ENCODE peak calls at places on chromosomes 5 and 9, in seven cellular contexts. One of them, this sample, is unnamed.
A peak's percentile ranks its signal among the peaks of the same experiment; 100 is the strongest.

GRCh38 chr5:17127743-17128231 is 89.6 kb upstream of the BASP1 start:
- DNase-seq in AG04449: peak; percentile 78
- DNase-seq in SHP77: no peak
- DNase-seq in progenitor cell of endocrine pancreas: no peak
- DNase-seq in DND-41: no peak
- DNase-seq in AG10803: peak; percentile 80
- DNase-seq in neuronal stem cell: no peak
- DNase-seq in this sample: no peak

GRCh38 chr9:86730165-86730928 is 217.0 kb downstream of the GAS1 start:
- DNase-seq in DND-41: no peak
- DNase-seq in neuronal stem cell: no peak
- DNase-seq in progenitor cell of endocrine pancreas: no peak
- DNase-seq in AG10803: no peak
- DNase-seq in AG04449: no peak
- DNase-seq in SHP77: no peak
- DNase-seq in this sample: no peak

GRCh38 chr5:55853818-55854217 is 2.7 kb downstream of the IL31RA start:
- DNase-seq in DND-41: no peak
- DNase-seq in AG04449: peak; percentile 19
- DNase-seq in neuronal stem cell: no peak
- DNase-seq in SHP77: no peak
- DNase-seq in progenitor cell of endocrine pancreas: no peak
- DNase-seq in AG10803: peak; percentile 57
- DNase-seq in this sample: no peak

GRCh38 chr5:29879401-29879800 is 1314.1 kb upstream of the CDH6 start:
- DNase-seq in AG04449: no peak
- DNase-seq in SHP77: no peak
- DNase-seq in DND-41: no peak
- DNase-seq in neuronal stem cell: no peak
- DNase-seq in AG10803: no peak
- DNase-seq in progenitor cell of endocrine pancreas: no peak
- DNase-seq in this sample: no peak

GRCh38 chr5:32604800-32605765 is 19.7 kb downstream of the SUB1 start:
- DNase-seq in neuronal stem cell: no peak
- DNase-seq in AG10803: no peak
- DNase-seq in AG04449: no peak
- DNase-seq in SHP77: no peak
- DNase-seq in DND-41: no peak
- DNase-seq in progenitor cell of endocrine pancreas: no peak
- DNase-seq in this sample: no peak

GRCh38 chr5:129245489-129245888 is 150.9 kb downstream of the ISOC1 start:
- DNase-seq in AG10803: no peak
- DNase-seq in progenitor cell of endocrine pancreas: no peak
- DNase-seq in AG04449: no peak
- DNase-seq in SHP77: no peak
- DNase-seq in DND-41: no peak
- DNase-seq in neuronal stem cell: no peak
- DNase-seq in this sample: no peak

GRCh38 chr5:78984020-78984610 is 995 bp downstream of the ARSB start:
- DNase-seq in DND-41: no peak
- DNase-seq in SHP77: no peak
- DNase-seq in AG10803: peak; percentile 17
- DNase-seq in AG04449: no peak
- DNase-seq in neuronal stem cell: peak; percentile 42
- DNase-seq in progenitor cell of endocrine pancreas: no peak
- DNase-seq in this sample: peak; percentile 46

GRCh38 chr5:33824516-33825195 is 67.1 kb downstream of the ADAMTS12 start:
- DNase-seq in progenitor cell of endocrine pancreas: no peak
- DNase-seq in neuronal stem cell: no peak
- DNase-seq in AG04449: peak; percentile 82
- DNase-seq in AG10803: peak; percentile 98
- DNase-seq in SHP77: no peak
- DNase-seq in DND-41: no peak
- DNase-seq in this sample: no peak

GRCh38 chr5:26942481-26942880 is 95.9 kb downstream of the CDH9 start:
- DNase-seq in progenitor cell of endocrine pancreas: no peak
- DNase-seq in AG04449: no peak
- DNase-seq in AG10803: no peak
- DNase-seq in DND-41: no peak
- DNase-seq in neuronal stem cell: no peak
- DNase-seq in SHP77: no peak
- DNase-seq in this sample: no peak

GRCh38 chr9:311837-312236 is 97.2 kb downstream of the DOCK8 start:
- DNase-seq in progenitor cell of endocrine pancreas: no peak
- DNase-seq in AG10803: no peak
- DNase-seq in neuronal stem cell: no peak
- DNase-seq in AG04449: no peak
- DNase-seq in SHP77: no peak
- DNase-seq in DND-41: no peak
- DNase-seq in this sample: no peak

GRCh38 chr5:146340260-146341081 is 1.8 kb downstream of the POU4F3 start:
- DNase-seq in progenitor cell of endocrine pancreas: peak; percentile 70
- DNase-seq in SHP77: no peak
- DNase-seq in AG04449: no peak
- DNase-seq in AG10803: peak; percentile 48
- DNase-seq in neuronal stem cell: peak; percentile 81
- DNase-seq in DND-41: peak; percentile 57
- DNase-seq in this sample: no peak

GRCh38 chr9:124011460-124012301 is at the start of gene LHX2:
- DNase-seq in DND-41: no peak
- DNase-seq in AG04449: peak; percentile 16
- DNase-seq in neuronal stem cell: peak; percentile 96
- DNase-seq in AG10803: peak; percentile 71
- DNase-seq in progenitor cell of endocrine pancreas: no peak
- DNase-seq in SHP77: peak; percentile 89
- DNase-seq in this sample: peak; percentile 88

GRCh38 chr9:36864491-36865410 is 169.3 kb downstream of the PAX5 start:
- DNase-seq in neuronal stem cell: peak; percentile 42
- DNase-seq in SHP77: no peak
- DNase-seq in progenitor cell of endocrine pancreas: no peak
- DNase-seq in DND-41: no peak
- DNase-seq in AG04449: no peak
- DNase-seq in AG10803: no peak
- DNase-seq in this sample: no peak

GRCh38 chr5:82274343-82275266 is 3.5 kb downstream of the RPS23 start:
- DNase-seq in AG04449: no peak
- DNase-seq in progenitor cell of endocrine pancreas: no peak
- DNase-seq in neuronal stem cell: no peak
- DNase-seq in AG10803: no peak
- DNase-seq in SHP77: no peak
- DNase-seq in DND-41: peak; percentile 41
- DNase-seq in this sample: no peak

GRCh38 chr9:6715755-6716643 is 41.8 kb upstream of the KDM4C start:
- DNase-seq in AG10803: peak; percentile 7
- DNase-seq in neuronal stem cell: no peak
- DNase-seq in progenitor cell of endocrine pancreas: peak; percentile 10
- DNase-seq in DND-41: no peak
- DNase-seq in SHP77: no peak
- DNase-seq in AG04449: no peak
- DNase-seq in this sample: peak; percentile 79

GRCh38 chr9:96242829-96243228 is 59.1 kb downstream of the HSD17B3 start:
- DNase-seq in AG10803: no peak
- DNase-seq in progenitor cell of endocrine pancreas: no peak
- DNase-seq in neuronal stem cell: no peak
- DNase-seq in SHP77: no peak
- DNase-seq in AG04449: no peak
- DNase-seq in DND-41: no peak
- DNase-seq in this sample: no peak

GRCh38 chr5:146717951-146718350 is 160.6 kb downstream of the PPP2R2B start:
- DNase-seq in neuronal stem cell: no peak
- DNase-seq in SHP77: no peak
- DNase-seq in DND-41: no peak
- DNase-seq in AG10803: no peak
- DNase-seq in progenitor cell of endocrine pancreas: no peak
- DNase-seq in AG04449: no peak
- DNase-seq in this sample: no peak

GRCh38 chr9:88803551-88804288 is 187.5 kb upstream of the S1PR3 start:
- DNase-seq in AG10803: peak; percentile 45
- DNase-seq in AG04449: no peak
- DNase-seq in neuronal stem cell: no peak
- DNase-seq in progenitor cell of endocrine pancreas: no peak
- DNase-seq in DND-41: no peak
- DNase-seq in SHP77: no peak
- DNase-seq in this sample: no peak

GRCh38 chr5:10674096-10674495 is 86.9 kb downstream of the DAP start:
- DNase-seq in AG10803: no peak
- DNase-seq in progenitor cell of endocrine pancreas: no peak
- DNase-seq in neuronal stem cell: no peak
- DNase-seq in SHP77: no peak
- DNase-seq in DND-41: no peak
- DNase-seq in AG04449: no peak
- DNase-seq in this sample: no peak

GRCh38 chr9:12955510-12956163 is 180.8 kb downstream of the LURAP1L start:
- DNase-seq in progenitor cell of endocrine pancreas: no peak
- DNase-seq in SHP77: no peak
- DNase-seq in neuronal stem cell: no peak
- DNase-seq in AG10803: no peak
- DNase-seq in AG04449: no peak
- DNase-seq in DND-41: no peak
- DNase-seq in this sample: no peak

GRCh38 chr9:71322311-71322710 is 200.9 kb upstream of the TRPM3 start:
- DNase-seq in progenitor cell of endocrine pancreas: no peak
- DNase-seq in DND-41: no peak
- DNase-seq in AG04449: no peak
- DNase-seq in SHP77: no peak
- DNase-seq in neuronal stem cell: no peak
- DNase-seq in AG10803: no peak
- DNase-seq in this sample: no peak

GRCh38 chr5:87411586-87412416 is 929 bp downstream of the CCNH start:
- DNase-seq in progenitor cell of endocrine pancreas: no peak
- DNase-seq in AG10803: peak; percentile 42
- DNase-seq in neuronal stem cell: peak; percentile 0
- DNase-seq in SHP77: peak; percentile 12
- DNase-seq in AG04449: no peak
- DNase-seq in DND-41: peak; percentile 16
- DNase-seq in this sample: no peak

GRCh38 chr5:157247267-157247666 is 18.7 kb upstream of the CYFIP2 start:
- DNase-seq in DND-41: no peak
- DNase-seq in AG04449: no peak
- DNase-seq in SHP77: no peak
- DNase-seq in AG10803: no peak
- DNase-seq in progenitor cell of endocrine pancreas: no peak
- DNase-seq in neuronal stem cell: no peak
- DNase-seq in this sample: no peak

GRCh38 chr5:97075649-97076048 is 66.8 kb downstream of the LIX1 start:
- DNase-seq in AG10803: no peak
- DNase-seq in progenitor cell of endocrine pancreas: no peak
- DNase-seq in AG04449: no peak
- DNase-seq in neuronal stem cell: no peak
- DNase-seq in SHP77: no peak
- DNase-seq in DND-41: no peak
- DNase-seq in this sample: no peak

GRCh38 chr5:1881273-1881586 is 1.5 kb downstream of the IRX4 start:
- DNase-seq in DND-41: no peak
- DNase-seq in progenitor cell of endocrine pancreas: no peak
- DNase-seq in neuronal stem cell: no peak
- DNase-seq in AG04449: no peak
- DNase-seq in AG10803: no peak
- DNase-seq in SHP77: no peak
- DNase-seq in this sample: no peak

GRCh38 chr5:132273631-132274030 is 16.1 kb downstream of the PDLIM4 start:
- DNase-seq in AG04449: no peak
- DNase-seq in SHP77: no peak
- DNase-seq in DND-41: no peak
- DNase-seq in AG10803: no peak
- DNase-seq in neuronal stem cell: no peak
- DNase-seq in progenitor cell of endocrine pancreas: no peak
- DNase-seq in this sample: no peak

GRCh38 chr9:6564868-6565267 is 80.7 kb downstream of the GLDC start:
- DNase-seq in SHP77: no peak
- DNase-seq in DND-41: no peak
- DNase-seq in neuronal stem cell: no peak
- DNase-seq in AG04449: no peak
- DNase-seq in AG10803: peak; percentile 66
- DNase-seq in progenitor cell of endocrine pancreas: no peak
- DNase-seq in this sample: no peak

GRCh38 chr9:33117306-33117705 is 40.8 kb upstream of the SMU1 start:
- DNase-seq in DND-41: no peak
- DNase-seq in AG04449: peak; percentile 21
- DNase-seq in AG10803: peak; percentile 88
- DNase-seq in SHP77: no peak
- DNase-seq in progenitor cell of endocrine pancreas: no peak
- DNase-seq in neuronal stem cell: no peak
- DNase-seq in this sample: no peak

GRCh38 chr5:9557696-9558095 is 11.8 kb upstream of the SEMA5A start:
- DNase-seq in AG04449: no peak
- DNase-seq in neuronal stem cell: no peak
- DNase-seq in SHP77: no peak
- DNase-seq in AG10803: peak; percentile 15
- DNase-seq in DND-41: no peak
- DNase-seq in progenitor cell of endocrine pancreas: no peak
- DNase-seq in this sample: no peak

GRCh38 chr5:142727736-142728047 is 41.8 kb upstream of the FGF1 start:
- DNase-seq in DND-41: no peak
- DNase-seq in AG10803: no peak
- DNase-seq in progenitor cell of endocrine pancreas: no peak
- DNase-seq in SHP77: no peak
- DNase-seq in AG04449: no peak
- DNase-seq in neuronal stem cell: no peak
- DNase-seq in this sample: no peak

GRCh38 chr5:72108200-72109050 is 1.1 kb downstream of the MAP1B start:
- DNase-seq in AG04449: no peak
- DNase-seq in progenitor cell of endocrine pancreas: peak; percentile 56
- DNase-seq in DND-41: no peak
- DNase-seq in neuronal stem cell: peak; percentile 82
- DNase-seq in AG10803: peak; percentile 60
- DNase-seq in SHP77: peak; percentile 73
- DNase-seq in this sample: peak; percentile 53

GRCh38 chr9:129176786-129177442 is 1.1 kb downstream of the IER5L start:
- DNase-seq in progenitor cell of endocrine pancreas: peak; percentile 35
- DNase-seq in SHP77: no peak
- DNase-seq in DND-41: peak; percentile 11
- DNase-seq in AG04449: no peak
- DNase-seq in AG10803: no peak
- DNase-seq in neuronal stem cell: no peak
- DNase-seq in this sample: no peak

GRCh38 chr5:141637693-141638419 is 1.1 kb downstream of the RELL2 start:
- DNase-seq in DND-41: peak; percentile 23
- DNase-seq in AG04449: no peak
- DNase-seq in AG10803: peak; percentile 34
- DNase-seq in SHP77: peak; percentile 36
- DNase-seq in progenitor cell of endocrine pancreas: peak; percentile 62
- DNase-seq in neuronal stem cell: peak; percentile 72
- DNase-seq in this sample: peak; percentile 7

GRCh38 chr5:109396965-109397364 is 12.8 kb downstream of the PJA2 start:
- DNase-seq in DND-41: no peak
- DNase-seq in AG10803: no peak
- DNase-seq in SHP77: no peak
- DNase-seq in neuronal stem cell: no peak
- DNase-seq in progenitor cell of endocrine pancreas: no peak
- DNase-seq in AG04449: no peak
- DNase-seq in this sample: no peak

GRCh38 chr5:88984040-88984439 is 101.1 kb upstream of the MEF2C start:
- DNase-seq in AG10803: no peak
- DNase-seq in AG04449: no peak
- DNase-seq in DND-41: no peak
- DNase-seq in SHP77: no peak
- DNase-seq in neuronal stem cell: no peak
- DNase-seq in progenitor cell of endocrine pancreas: no peak
- DNase-seq in this sample: no peak